ENCODE peak calls at places on chromosome 4, in six cellular contexts. R is fibroblast of pulmonary artery; V is CD8-positive, alpha-beta T cell; C is tibial artery; W is heart left ventricle; O is neural crest cell. S is an unnamed sample.

GRCh38 chr4:123547167-123547817 is 150.7 kb downstream of the SPRY1 start:
- DNase-seq in R (no peak), V (no peak), W (no peak), C (no peak), O (no peak), S (no peak)

GRCh38 chr4:150224896-150225591 is 146.8 kb downstream of the DCLK2 start:
- DNase-seq in O (no peak), V (no peak), W (no peak), R (peak; percentile 83), C (no peak), S (no peak)

GRCh38 chr4:168857546-168858314 is 152.3 kb downstream of the CBR4 start:
- DNase-seq in R (peak; percentile 80), V (no peak), O (no peak), C (no peak), W (no peak), S (no peak)

GRCh38 chr4:188869581-188869980 is 730.3 kb downstream of the TRIML1 start:
- DNase-seq in R (peak; percentile 14), C (no peak), O (no peak), W (no peak), V (no peak), S (no peak)

GRCh38 chr4:6172093-6172926 is 28.0 kb downstream of the JAKMIP1 start:
- DNase-seq in C (no peak), R (no peak), W (no peak), V (peak; percentile 21), O (no peak), S (no peak)

GRCh38 chr4:40621229-40621591 is 8.5 kb downstream of the RBM47 start:
- DNase-seq in V (no peak), C (no peak), O (no peak), R (no peak), W (no peak), S (no peak)

GRCh38 chr4:98027827-98028226 is 115.4 kb downstream of the STPG2 start:
- DNase-seq in C (no peak), O (no peak), R (peak; percentile 2), W (no peak), V (no peak), S (no peak)

GRCh38 chr4:165208741-165209388 is 1.5 kb downstream of the KLHL2 start:
- DNase-seq in R (no peak), W (no peak), C (no peak), O (no peak), V (no peak), S (no peak)

GRCh38 chr4:88457307-88458090 is 580 bp downstream of the HERC5 start:
- DNase-seq in R (peak; percentile 8), C (peak; percentile 81), W (peak; percentile 74), V (peak; percentile 49), O (no peak), S (no peak)

GRCh38 chr4:47791978-47792377 is 45.9 kb downstream of the CORIN start:
- DNase-seq in W (no peak), R (no peak), V (no peak), O (no peak), C (no peak), S (no peak)

GRCh38 chr4:29046166-29046565 is 1674.0 kb upstream of the PCDH7 start:
- DNase-seq in R (peak; percentile 58), C (no peak), W (no peak), O (no peak), V (no peak), S (no peak)

GRCh38 chr4:145048817-145049216 is 49.2 kb downstream of the ANAPC10 start:
- DNase-seq in W (no peak), C (no peak), O (no peak), V (no peak), R (no peak), S (no peak)

GRCh38 chr4:184010696-184011095 is 105.6 kb downstream of the STOX2 start:
- DNase-seq in O (no peak), R (no peak), C (no peak), W (no peak), V (no peak), S (no peak)

GRCh38 chr4:121829511-121829910 is 5.8 kb upstream of the CCNA2 start:
- DNase-seq in W (no peak), V (no peak), O (no peak), C (no peak), R (no peak), S (no peak)

GRCh38 chr4:134636332-134637055 is 434.9 kb upstream of the PABPC4L start:
- DNase-seq in O (no peak), W (no peak), C (no peak), R (no peak), V (no peak), S (no peak)

GRCh38 chr4:37999000-37999745 is 39.0 kb downstream of the PTTG2 start:
- DNase-seq in R (no peak), C (no peak), W (no peak), V (no peak), O (no peak), S (no peak)

GRCh38 chr4:172650758-172651495 is 517.7 kb upstream of the GALNT7 start:
- DNase-seq in O (no peak), R (no peak), W (no peak), V (no peak), C (no peak), S (no peak)

GRCh38 chr4:2248821-2249261 is 6.9 kb upstream of the HAUS3 start:
- DNase-seq in W (peak; percentile 64), O (no peak), R (no peak), V (no peak), C (no peak), S (peak; percentile 9)

GRCh38 chr4:37648084-37648817 is 37.9 kb downstream of the RELL1 start:
- DNase-seq in O (no peak), V (no peak), R (peak; percentile 95), C (no peak), W (no peak), S (no peak)

GRCh38 chr4:3680656-3681055 is 85.5 kb upstream of the ADRA2C start:
- DNase-seq in W (no peak), O (no peak), C (peak; percentile 40), V (no peak), R (no peak), S (no peak)

GRCh38 chr4:70133473-70133872 is 20.6 kb upstream of the PRR27 start:
- DNase-seq in R (no peak), O (no peak), C (no peak), V (no peak), W (no peak), S (no peak)

GRCh38 chr4:20544645-20545044 is 155.6 kb upstream of the PACRGL start:
- DNase-seq in V (no peak), O (no peak), R (peak; percentile 77), C (no peak), W (no peak), S (no peak)

GRCh38 chr4:8191136-8191747 is 7.8 kb upstream of the SH3TC1 start:
- DNase-seq in W (peak; percentile 86), C (peak; percentile 88), R (peak; percentile 90), V (no peak), O (no peak), S (no peak)

GRCh38 chr4:152479428-152480026 is 56.4 kb downstream of the FBXW7 start:
- DNase-seq in C (no peak), R (peak; percentile 93), W (no peak), O (no peak), V (no peak), S (no peak)

GRCh38 chr4:180840142-180840541 is 1403.1 kb upstream of the TENM3 start:
- DNase-seq in V (no peak), O (no peak), R (no peak), C (no peak), W (no peak), S (no peak)

GRCh38 chr4:122065915-122066314 is 86.2 kb upstream of the BLTP1 start:
- DNase-seq in C (no peak), W (no peak), R (no peak), V (no peak), O (no peak), S (no peak)

GRCh38 chr4:129098578-129098977 is 2.6 kb downstream of the C4orf33 start:
- DNase-seq in O (no peak), C (no peak), V (no peak), R (no peak), W (no peak), S (no peak)

GRCh38 chr4:113979157-113979972 is at the start of gene ARSJ:
- DNase-seq in O (peak; percentile 55), W (peak; percentile 71), R (peak; percentile 89), C (peak; percentile 80), V (no peak), S (no peak)

DNA sequence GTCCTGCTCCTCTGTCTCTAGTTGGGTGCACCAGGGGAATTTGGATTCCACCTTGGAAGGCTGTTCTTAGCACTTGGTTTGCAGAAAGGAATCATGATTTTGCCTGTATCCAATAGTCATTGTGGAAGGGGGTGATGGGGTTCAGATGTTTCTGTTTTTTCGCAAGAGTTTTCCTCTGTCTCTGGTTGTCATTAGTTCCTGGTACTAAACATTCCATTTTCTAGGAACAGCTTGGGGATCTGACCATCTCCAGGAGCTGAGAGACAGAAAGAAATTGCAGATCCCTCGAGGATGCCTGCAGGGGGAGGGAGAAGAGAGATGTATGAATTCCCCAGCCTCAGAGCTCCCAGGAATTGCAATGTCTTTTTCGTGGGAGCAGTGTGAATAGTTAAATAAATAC is 70.9 kb downstream of the CYTL1 start:
- DNase-seq in R (no peak), C (no peak), W (no peak), O (no peak), V (no peak), S (no peak)
- TF ChIP-seq CTCF in R (no peak), C (no peak), W (no peak), O (no peak), V (no peak), S (no peak)

GRCh38 chr4:68874507-68874906 is 58.7 kb downstream of the UGT2B10 start:
- DNase-seq in R (no peak), C (no peak), W (no peak), V (no peak), O (no peak), S (no peak)
- TF ChIP-seq CTCF in R (no peak), C (no peak), W (no peak), V (no peak), O (no peak), S (no peak)

GRCh38 chr4:154982187-154983047 is 201.3 kb downstream of the RBM46 start:
- DNase-seq in W (peak; percentile 65), C (peak; percentile 80), R (peak; percentile 82), O (peak; percentile 60), V (peak; percentile 15), S (no peak)
- TF ChIP-seq CTCF in W (peak; percentile 51), C (peak; percentile 49), R (peak; percentile 85), O (peak; percentile 77), V (peak; percentile 28), S (no peak)

GRCh38 chr4:111945014-111945413 is 200.2 kb upstream of the FAM241A start:
- DNase-seq in W (no peak), R (peak; percentile 17), O (no peak), V (no peak), C (no peak), S (no peak)

GRCh38 chr4:111941957-111942356 is 203.3 kb upstream of the FAM241A start:
- DNase-seq in C (no peak), W (no peak), R (no peak), V (no peak), O (no peak), S (no peak)

GRCh38 chr4:111946789-111947188 is 198.5 kb upstream of the FAM241A start:
- DNase-seq in O (no peak), C (no peak), R (no peak), V (no peak), W (no peak), S (no peak)

DNA sequence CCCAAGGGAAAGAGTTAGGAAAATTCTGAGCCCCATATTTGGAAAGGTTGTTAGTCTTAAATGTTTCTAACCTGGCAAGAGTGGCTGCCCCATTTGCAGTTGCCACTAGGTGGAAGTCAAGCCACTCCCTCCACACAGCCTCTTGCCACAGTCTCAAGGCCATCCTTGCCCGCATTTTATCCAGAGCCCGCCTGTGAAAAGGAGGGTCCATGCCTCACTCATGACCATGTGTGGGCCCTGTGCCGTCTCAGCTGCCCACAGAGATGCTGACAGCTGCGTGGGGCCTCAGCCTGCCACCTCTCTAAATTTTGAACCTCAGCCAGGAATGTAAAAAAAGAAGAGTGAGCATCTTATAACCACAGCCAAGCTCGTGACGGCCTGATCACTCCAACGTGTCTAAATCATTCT is 201.5 kb upstream of the FAM241A start:
- DNase-seq in W (no peak), C (no peak), O (peak; percentile 2), R (peak; percentile 55), V (no peak), S (no peak)
- TF ChIP-seq CTCF in W (no peak), C (no peak), O (peak; percentile 60), R (peak; percentile 52), V (no peak), S (no peak)